ENCODE peak calls at places on chromosome 1, in ten cellular contexts. One of them, this sample, is unnamed.

GRCh38 chr1:114061431-114061830 is 82.2 kb downstream of the OLFML3 start:
- DNase-seq in HCT116: no peak
- DNase-seq in cardiac muscle cell: no peak
- DNase-seq in heart left ventricle: no peak
- DNase-seq in breast epithelium: no peak
- DNase-seq in MM.1S: no peak
- DNase-seq in kidney: no peak
- DNase-seq in BJ: no peak
- DNase-seq in hepatocyte: peak
- DNase-seq in OCI-LY7: no peak
- DNase-seq in this sample: no peak

GRCh38 chr1:162732566-162733335 is 57.8 kb upstream of the HSD17B7 start:
- DNase-seq in HCT116: no peak
- DNase-seq in cardiac muscle cell: peak
- DNase-seq in heart left ventricle: peak
- DNase-seq in breast epithelium: peak
- DNase-seq in MM.1S: no peak
- DNase-seq in kidney: peak
- DNase-seq in BJ: no peak
- DNase-seq in hepatocyte: no peak
- DNase-seq in OCI-LY7: no peak
- DNase-seq in this sample: no peak

GRCh38 chr1:156676820-156677615 is at the start of gene NES:
- DNase-seq in HCT116: no peak
- DNase-seq in cardiac muscle cell: peak
- DNase-seq in heart left ventricle: peak
- DNase-seq in breast epithelium: no peak
- DNase-seq in MM.1S: no peak
- DNase-seq in kidney: peak
- DNase-seq in BJ: no peak
- DNase-seq in hepatocyte: peak
- DNase-seq in OCI-LY7: no peak
- DNase-seq in this sample: no peak

GRCh38 chr1:168683871-168684270 is 45.1 kb downstream of the DPT start:
- DNase-seq in HCT116: no peak
- DNase-seq in cardiac muscle cell: no peak
- DNase-seq in heart left ventricle: no peak
- DNase-seq in breast epithelium: no peak
- DNase-seq in MM.1S: no peak
- DNase-seq in kidney: no peak
- DNase-seq in BJ: no peak
- DNase-seq in hepatocyte: no peak
- DNase-seq in OCI-LY7: no peak
- DNase-seq in this sample: no peak

GRCh38 chr1:17630048-17630830 is 90.7 kb downstream of the ARHGEF10L start:
- DNase-seq in HCT116: no peak
- DNase-seq in cardiac muscle cell: peak
- DNase-seq in heart left ventricle: peak
- DNase-seq in breast epithelium: no peak
- DNase-seq in MM.1S: no peak
- DNase-seq in kidney: no peak
- DNase-seq in BJ: no peak
- DNase-seq in hepatocyte: no peak
- DNase-seq in OCI-LY7: no peak
- DNase-seq in this sample: no peak

GRCh38 chr1:15668089-15668754 is 15.9 kb upstream of the PLEKHM2 start:
- DNase-seq in HCT116: no peak
- DNase-seq in cardiac muscle cell: peak
- DNase-seq in heart left ventricle: no peak
- DNase-seq in breast epithelium: no peak
- DNase-seq in MM.1S: no peak
- DNase-seq in kidney: no peak
- DNase-seq in BJ: no peak
- DNase-seq in hepatocyte: peak
- DNase-seq in OCI-LY7: no peak
- DNase-seq in this sample: no peak

GRCh38 chr1:22328331-22329170 is 123.1 kb upstream of the ZBTB40 start:
- DNase-seq in HCT116: no peak
- DNase-seq in cardiac muscle cell: no peak
- DNase-seq in heart left ventricle: no peak
- DNase-seq in breast epithelium: peak
- DNase-seq in MM.1S: no peak
- DNase-seq in kidney: peak
- DNase-seq in BJ: no peak
- DNase-seq in hepatocyte: no peak
- DNase-seq in OCI-LY7: no peak
- DNase-seq in this sample: no peak

GRCh38 chr1:116559304-116559761 is 11.5 kb downstream of the CD58 start:
- DNase-seq in HCT116: no peak
- DNase-seq in cardiac muscle cell: no peak
- DNase-seq in heart left ventricle: no peak
- DNase-seq in breast epithelium: no peak
- DNase-seq in MM.1S: peak
- DNase-seq in kidney: no peak
- DNase-seq in BJ: no peak
- DNase-seq in hepatocyte: no peak
- DNase-seq in OCI-LY7: no peak
- DNase-seq in this sample: no peak

GRCh38 chr1:218933526-218933925 is 240.2 kb upstream of the LYPLAL1 start:
- DNase-seq in HCT116: no peak
- DNase-seq in cardiac muscle cell: no peak
- DNase-seq in heart left ventricle: no peak
- DNase-seq in breast epithelium: no peak
- DNase-seq in MM.1S: no peak
- DNase-seq in kidney: no peak
- DNase-seq in BJ: no peak
- DNase-seq in hepatocyte: no peak
- DNase-seq in OCI-LY7: no peak
- DNase-seq in this sample: no peak

GRCh38 chr1:118985611-118986290 is 2.4 kb downstream of the TBX15 start:
- DNase-seq in HCT116: no peak
- DNase-seq in cardiac muscle cell: no peak
- DNase-seq in heart left ventricle: no peak
- DNase-seq in breast epithelium: no peak
- DNase-seq in MM.1S: no peak
- DNase-seq in kidney: no peak
- DNase-seq in BJ: no peak
- DNase-seq in hepatocyte: no peak
- DNase-seq in OCI-LY7: no peak
- DNase-seq in this sample: peak

GRCh38 chr1:246005067-246005466 is 502.0 kb downstream of the SMYD3 start:
- DNase-seq in HCT116: no peak
- DNase-seq in cardiac muscle cell: peak
- DNase-seq in heart left ventricle: no peak
- DNase-seq in breast epithelium: no peak
- DNase-seq in MM.1S: no peak
- DNase-seq in kidney: no peak
- DNase-seq in BJ: peak
- DNase-seq in hepatocyte: no peak
- DNase-seq in OCI-LY7: no peak
- DNase-seq in this sample: no peak

GRCh38 chr1:10724052-10724494 is 72.4 kb downstream of the CASZ1 start:
- DNase-seq in HCT116: peak
- DNase-seq in cardiac muscle cell: peak
- DNase-seq in heart left ventricle: peak
- DNase-seq in breast epithelium: peak
- DNase-seq in MM.1S: no peak
- DNase-seq in kidney: no peak
- DNase-seq in BJ: peak
- DNase-seq in hepatocyte: peak
- DNase-seq in OCI-LY7: no peak
- DNase-seq in this sample: no peak

GRCh38 chr1:76998582-76999189 is 131.4 kb downstream of the ST6GALNAC5 start:
- DNase-seq in HCT116: peak
- DNase-seq in cardiac muscle cell: peak
- DNase-seq in heart left ventricle: no peak
- DNase-seq in breast epithelium: no peak
- DNase-seq in MM.1S: no peak
- DNase-seq in kidney: no peak
- DNase-seq in BJ: peak
- DNase-seq in hepatocyte: no peak
- DNase-seq in OCI-LY7: no peak
- DNase-seq in this sample: no peak

GRCh38 chr1:240092301-240093119 is 827 bp downstream of the FMN2 start:
- DNase-seq in HCT116: no peak
- DNase-seq in cardiac muscle cell: peak
- DNase-seq in heart left ventricle: peak
- DNase-seq in breast epithelium: no peak
- DNase-seq in MM.1S: no peak
- DNase-seq in kidney: peak
- DNase-seq in BJ: no peak
- DNase-seq in hepatocyte: peak
- DNase-seq in OCI-LY7: no peak
- DNase-seq in this sample: no peak

GRCh38 chr1:20728371-20729154 is 3.9 kb downstream of the SH2D5 start:
- DNase-seq in HCT116: no peak
- DNase-seq in cardiac muscle cell: no peak
- DNase-seq in heart left ventricle: no peak
- DNase-seq in breast epithelium: no peak
- DNase-seq in MM.1S: no peak
- DNase-seq in kidney: no peak
- DNase-seq in BJ: no peak
- DNase-seq in hepatocyte: no peak
- DNase-seq in OCI-LY7: no peak
- DNase-seq in this sample: no peak

GRCh38 chr1:42955311-42956063 is 3.2 kb downstream of the SLC2A1 start:
- DNase-seq in HCT116: no peak
- DNase-seq in cardiac muscle cell: no peak
- DNase-seq in heart left ventricle: no peak
- DNase-seq in breast epithelium: no peak
- DNase-seq in MM.1S: no peak
- DNase-seq in kidney: no peak
- DNase-seq in BJ: no peak
- DNase-seq in hepatocyte: no peak
- DNase-seq in OCI-LY7: peak
- DNase-seq in this sample: no peak

GRCh38 chr1:85884372-85885035 is 176.3 kb upstream of the ZNHIT6 start:
- DNase-seq in HCT116: no peak
- DNase-seq in cardiac muscle cell: peak
- DNase-seq in heart left ventricle: no peak
- DNase-seq in breast epithelium: no peak
- DNase-seq in MM.1S: no peak
- DNase-seq in kidney: no peak
- DNase-seq in BJ: no peak
- DNase-seq in hepatocyte: peak
- DNase-seq in OCI-LY7: no peak
- DNase-seq in this sample: no peak
- TF ChIP-seq CTCF in HCT116: peak
- TF ChIP-seq CTCF in cardiac muscle cell: peak
- TF ChIP-seq CTCF in heart left ventricle: no peak
- TF ChIP-seq CTCF in breast epithelium: peak
- TF ChIP-seq CTCF in MM.1S: peak
- TF ChIP-seq CTCF in kidney: peak
- TF ChIP-seq CTCF in BJ: peak
- TF ChIP-seq CTCF in hepatocyte: peak
- TF ChIP-seq CTCF in OCI-LY7: peak
- TF ChIP-seq CTCF in this sample: no peak

DNA sequence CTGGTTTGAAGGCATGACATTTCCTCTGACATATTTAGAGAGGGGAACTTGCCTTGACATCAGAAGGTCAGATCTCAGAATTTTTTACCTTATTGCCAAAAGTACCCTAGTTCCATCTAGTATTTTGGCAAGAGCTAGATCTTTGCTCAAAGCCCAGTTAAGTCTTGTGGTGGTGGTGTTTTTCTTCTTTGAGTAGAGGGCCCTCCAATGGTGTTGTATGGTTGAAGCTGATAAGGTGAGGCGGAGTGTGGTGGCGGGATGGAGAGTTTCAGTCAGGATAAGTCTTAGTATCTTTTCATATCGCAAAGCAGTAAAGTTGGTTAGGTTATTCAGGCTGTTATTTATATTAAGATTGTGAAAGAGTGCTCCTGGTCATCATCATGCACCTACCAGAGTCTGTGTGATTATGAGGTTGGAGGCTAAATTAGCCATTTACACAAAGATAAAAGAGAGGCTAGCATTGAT is 20.1 kb upstream of the MACF1 start:
- DNase-seq in HCT116: no peak
- DNase-seq in cardiac muscle cell: no peak
- DNase-seq in heart left ventricle: no peak
- DNase-seq in breast epithelium: no peak
- DNase-seq in MM.1S: no peak
- DNase-seq in kidney: no peak
- DNase-seq in BJ: no peak
- DNase-seq in hepatocyte: no peak
- DNase-seq in OCI-LY7: no peak
- DNase-seq in this sample: no peak
- TF ChIP-seq CTCF in HCT116: no peak
- TF ChIP-seq CTCF in cardiac muscle cell: no peak
- TF ChIP-seq CTCF in heart left ventricle: no peak
- TF ChIP-seq CTCF in breast epithelium: no peak
- TF ChIP-seq CTCF in MM.1S: no peak
- TF ChIP-seq CTCF in kidney: no peak
- TF ChIP-seq CTCF in BJ: no peak
- TF ChIP-seq CTCF in hepatocyte: peak
- TF ChIP-seq CTCF in OCI-LY7: no peak
- TF ChIP-seq CTCF in this sample: no peak

DNA sequence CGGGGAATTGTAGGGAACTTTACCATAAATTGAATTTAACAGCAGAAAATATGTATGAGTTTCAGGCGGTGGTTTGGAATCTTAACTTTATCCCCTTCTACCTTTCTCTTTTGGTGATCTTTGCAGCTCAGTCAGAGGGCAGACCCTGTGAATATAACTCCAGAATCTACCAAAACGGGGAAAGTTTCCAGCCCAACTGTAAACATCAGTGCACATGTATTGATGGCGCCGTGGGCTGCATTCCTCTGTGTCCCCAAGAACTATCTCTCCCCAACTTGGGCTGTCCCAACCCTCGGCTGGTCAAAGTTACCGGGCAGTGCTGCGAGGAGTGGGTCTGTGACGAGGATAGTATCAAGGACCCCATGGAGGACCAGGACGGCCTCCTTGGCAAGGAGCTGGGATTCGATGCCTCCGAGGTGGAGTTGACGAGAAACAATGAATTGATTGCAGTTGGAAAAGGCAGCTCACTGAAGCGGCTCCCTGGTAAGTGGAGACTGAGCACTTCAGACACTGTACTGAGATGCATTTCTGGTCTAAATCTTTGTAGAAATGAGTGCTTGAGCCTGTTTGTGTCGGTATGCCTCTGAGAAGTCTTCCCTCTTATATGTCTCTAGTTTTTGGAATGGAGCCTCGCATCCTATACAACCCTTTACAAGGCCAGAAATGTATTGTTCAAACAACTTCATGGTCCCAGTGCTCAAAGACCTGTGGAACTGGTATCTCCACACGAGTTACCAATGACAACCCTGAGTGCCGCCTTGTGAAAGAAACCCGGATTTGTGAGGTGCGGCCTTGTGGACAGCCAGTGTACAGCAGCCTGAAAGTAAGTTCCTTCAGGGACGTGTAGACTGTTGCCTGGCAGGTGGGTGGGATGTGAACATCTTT is 1.5 kb downstream of the CCN1 start:
- DNase-seq in HCT116: no peak
- DNase-seq in cardiac muscle cell: peak
- DNase-seq in heart left ventricle: peak
- DNase-seq in breast epithelium: peak
- DNase-seq in MM.1S: no peak
- DNase-seq in kidney: peak
- DNase-seq in BJ: no peak
- DNase-seq in hepatocyte: peak
- DNase-seq in OCI-LY7: no peak
- DNase-seq in this sample: no peak
- TF ChIP-seq CTCF in HCT116: peak
- TF ChIP-seq CTCF in cardiac muscle cell: peak
- TF ChIP-seq CTCF in heart left ventricle: peak
- TF ChIP-seq CTCF in breast epithelium: peak
- TF ChIP-seq CTCF in MM.1S: no peak
- TF ChIP-seq CTCF in kidney: peak
- TF ChIP-seq CTCF in BJ: peak
- TF ChIP-seq CTCF in hepatocyte: peak
- TF ChIP-seq CTCF in OCI-LY7: no peak
- TF ChIP-seq CTCF in this sample: no peak

GRCh38 chr1:32351077-32351858 is 11.0 kb downstream of the FAM229A start:
- DNase-seq in HCT116: peak
- DNase-seq in cardiac muscle cell: peak
- DNase-seq in heart left ventricle: peak
- DNase-seq in breast epithelium: peak
- DNase-seq in MM.1S: peak
- DNase-seq in kidney: peak
- DNase-seq in BJ: peak
- DNase-seq in hepatocyte: peak
- DNase-seq in OCI-LY7: peak
- DNase-seq in this sample: peak
- TF ChIP-seq CTCF in HCT116: peak
- TF ChIP-seq CTCF in cardiac muscle cell: peak
- TF ChIP-seq CTCF in heart left ventricle: peak
- TF ChIP-seq CTCF in breast epithelium: peak
- TF ChIP-seq CTCF in MM.1S: peak
- TF ChIP-seq CTCF in kidney: peak
- TF ChIP-seq CTCF in BJ: peak
- TF ChIP-seq CTCF in hepatocyte: peak
- TF ChIP-seq CTCF in OCI-LY7: peak
- TF ChIP-seq CTCF in this sample: peak

This sample was measured in GM10248.